ENCODE peak calls at places on chromosome 1, in four cellular contexts. S, L, H and F are unnamed samples.

GRCh38 chr1:2242814-2243725 is 15.0 kb downstream of the SKI start:
- DNase-seq in S (no peak), L (no peak), H (no peak), F (no peak)

GRCh38 chr1:6521502-6521901 is 30.0 kb upstream of the PLEKHG5 start:
- DNase-seq in S (no peak), L (no peak), H (no peak), F (no peak)

GRCh38 chr1:47732489-47732888 is 264.7 kb downstream of the TRABD2B start:
- DNase-seq in S (no peak), L (no peak), H (no peak), F (no peak)

GRCh38 chr1:89523597-89524368 is 846 bp upstream of the LRRC8B start:
- DNase-seq in S (peak; percentile 80), L (peak; percentile 40), H (peak; percentile 50), F (peak; percentile 36)

GRCh38 chr1:239368436-239369109 is 17.8 kb upstream of the CHRM3 start:
- DNase-seq in S (no peak), L (no peak), H (no peak), F (no peak)

GRCh38 chr1:185315364-185316108 is 1.5 kb downstream of the IVNS1ABP start:
- DNase-seq in S (no peak), L (peak; percentile 7), H (peak; percentile 78), F (no peak)

GRCh38 chr1:71089536-71090270 is 8.9 kb upstream of the ZRANB2 start:
- DNase-seq in S (no peak), L (no peak), H (no peak), F (no peak)

GRCh38 chr1:206579747-206580437 is 32.4 kb downstream of the EIF2D start:
- DNase-seq in S (peak; percentile 27), L (no peak), H (peak; percentile 72), F (peak; percentile 44)

GRCh38 chr1:41811051-41811795 is 107.5 kb downstream of the HIVEP3 start:
- DNase-seq in S (no peak), L (no peak), H (no peak), F (no peak)

GRCh38 chr1:108050134-108050533 is 85.2 kb upstream of the VAV3 start:
- DNase-seq in S (no peak), L (no peak), H (no peak), F (no peak)

GRCh38 chr1:218164111-218164929 is 120.8 kb upstream of the RRP15 start:
- DNase-seq in S (no peak), L (no peak), H (no peak), F (no peak)

GRCh38 chr1:156868341-156868740 is 7.7 kb downstream of the NTRK1 start:
- DNase-seq in S (no peak), L (no peak), H (no peak), F (no peak)

GRCh38 chr1:72282690-72283203 is 408 bp upstream of the NEGR1 start:
- DNase-seq in S (peak; percentile 2), L (no peak), H (peak; percentile 81), F (peak; percentile 69)

GRCh38 chr1:215636258-215636965 is 69.3 kb downstream of the KCTD3 start:
- DNase-seq in S (no peak), L (no peak), H (no peak), F (no peak)

GRCh38 chr1:201421041-201421440 is 489 bp downstream of the TNNI1 start:
- DNase-seq in S (no peak), L (no peak), H (no peak), F (no peak)

GRCh38 chr1:29303201-29304024 is 67.1 kb downstream of the PTPRU start:
- DNase-seq in S (no peak), L (no peak), H (no peak), F (no peak)

GRCh38 chr1:201999625-202000238 is 10.7 kb upstream of the ELF3 start:
- DNase-seq in S (peak; percentile 81), L (no peak), H (peak; percentile 55), F (no peak)

GRCh38 chr1:47725732-47726495 is 271.3 kb downstream of the TRABD2B start:
- DNase-seq in S (peak; percentile 86), L (peak; percentile 49), H (peak; percentile 80), F (peak; percentile 52)

GRCh38 chr1:100773444-100773843 is 53.9 kb downstream of the VCAM1 start:
- DNase-seq in S (no peak), L (no peak), H (no peak), F (no peak)

GRCh38 chr1:243496806-243497205 is 241.0 kb downstream of the SDCCAG8 start:
- DNase-seq in S (no peak), L (no peak), H (no peak), F (no peak)

GRCh38 chr1:27603320-27603961 is 503 bp downstream of the AHDC1 start:
- DNase-seq in S (peak; percentile 73), L (no peak), H (peak; percentile 32), F (no peak)

GRCh38 chr1:161791889-161792655 is 26.0 kb downstream of the ATF6 start:
- DNase-seq in S (no peak), L (no peak), H (no peak), F (no peak)

GRCh38 chr1:17070163-17070525 is 16.3 kb upstream of the SDHB start:
- DNase-seq in S (no peak), L (no peak), H (no peak), F (no peak)

GRCh38 chr1:224490540-224491537 is 56.2 kb upstream of the WDR26 start:
- DNase-seq in S (no peak), L (no peak), H (no peak), F (no peak)

GRCh38 chr1:29870621-29871020 is 634.3 kb downstream of the PTPRU start:
- DNase-seq in S (no peak), L (no peak), H (no peak), F (no peak)

GRCh38 chr1:20507564-20508410 is at the start of gene MUL1:
- DNase-seq in S (peak; percentile 97), L (peak; percentile 88), H (peak; percentile 96), F (peak; percentile 93)

GRCh38 chr1:25795227-25795626 is 4.8 kb upstream of the SELENON start:
- DNase-seq in S (no peak), L (no peak), H (no peak), F (no peak)

GRCh38 chr1:31704261-31705079 is 653 bp upstream of the COL16A1 start:
- DNase-seq in S (no peak), L (no peak), H (peak; percentile 81), F (no peak)

GRCh38 chr1:55155522-55155921 is 59.6 kb downstream of the USP24 start:
- DNase-seq in S (peak; percentile 10), L (no peak), H (peak; percentile 34), F (no peak)

GRCh38 chr1:205709059-205709398 is 28.7 kb upstream of the SLC45A3 start:
- DNase-seq in S (no peak), L (no peak), H (no peak), F (no peak)

GRCh38 chr1:41918450-41919043 is at the start of gene HIVEP3:
- DNase-seq in S (no peak), L (no peak), H (no peak), F (no peak)

DNA sequence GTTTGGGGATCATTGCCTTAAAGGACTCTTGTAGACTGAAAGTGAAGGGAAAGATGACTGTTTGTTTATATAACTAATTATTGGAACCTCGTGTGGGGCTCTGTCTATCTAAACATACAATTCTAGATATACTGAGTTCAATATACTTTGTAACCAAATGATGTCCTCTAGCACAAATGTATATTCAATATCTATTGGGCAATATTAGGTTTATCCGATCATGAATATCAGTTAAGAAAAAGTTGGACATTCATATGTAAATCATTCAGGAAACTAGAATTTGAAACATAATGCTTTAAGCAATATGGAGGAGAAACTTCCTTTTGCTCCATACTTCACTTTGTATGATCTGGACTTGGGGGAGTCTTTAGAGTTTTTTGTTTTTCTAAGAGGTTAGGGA is 8.9 kb upstream of the RC3H1 start:
- DNase-seq in S (no peak), L (no peak), H (no peak), F (no peak)
- H3K4me1 ChIP-seq in S (peaks cover 28% of the 10 kb centered on the region), L (peaks cover 4% of the 10 kb centered on the region), H (no peaks in the 10 kb centered on the region), F (no peaks in the 10 kb centered on the region)

DNA sequence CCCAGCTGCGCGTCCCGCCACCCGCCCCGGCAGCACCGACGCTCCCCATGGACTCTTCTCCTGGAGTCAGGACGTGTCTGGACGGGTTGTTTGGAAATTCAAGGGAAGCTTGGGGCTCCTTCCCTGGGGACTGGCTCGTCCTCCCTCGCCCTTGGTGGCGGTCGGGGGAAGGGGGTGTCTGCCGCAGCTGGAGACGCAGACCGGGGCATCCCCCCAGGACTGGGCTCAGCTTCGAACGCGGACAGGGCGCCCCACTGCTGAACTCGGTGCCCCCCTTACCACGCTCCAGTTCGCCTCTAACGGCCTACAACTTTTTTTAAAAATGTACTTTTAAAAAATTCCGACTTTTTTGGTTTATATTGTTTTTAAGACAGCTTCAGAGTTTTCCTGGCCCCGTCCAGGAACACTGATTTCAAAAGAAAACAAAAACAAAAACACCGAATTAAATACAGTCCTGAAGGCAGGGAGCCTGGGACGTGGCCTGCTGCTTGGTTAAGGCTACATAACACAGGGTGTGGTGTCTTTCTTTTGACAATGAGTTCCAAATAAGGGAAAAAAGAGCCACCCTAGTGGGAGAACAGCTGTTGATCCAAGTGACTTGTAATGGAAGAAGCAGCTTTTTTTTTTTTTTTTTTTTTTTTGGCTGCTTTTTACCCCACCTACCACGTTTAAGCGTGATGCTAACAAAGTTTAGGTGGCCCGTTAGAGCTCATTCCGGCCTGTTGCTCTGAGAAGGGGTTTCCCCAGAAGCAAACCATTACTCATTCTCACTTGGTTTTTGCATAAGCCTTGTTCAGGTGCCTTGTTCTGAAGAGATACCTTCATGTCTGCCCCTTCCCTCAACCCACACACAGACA is 862 bp upstream of the DIPK1A start:
- DNase-seq in S (peak; percentile 18), L (peak; percentile 42), H (peak; percentile 33), F (no peak)
- TF ChIP-seq POLR2A in S (no peak), L (no peak), H (no peak), F (no peak)

DNA sequence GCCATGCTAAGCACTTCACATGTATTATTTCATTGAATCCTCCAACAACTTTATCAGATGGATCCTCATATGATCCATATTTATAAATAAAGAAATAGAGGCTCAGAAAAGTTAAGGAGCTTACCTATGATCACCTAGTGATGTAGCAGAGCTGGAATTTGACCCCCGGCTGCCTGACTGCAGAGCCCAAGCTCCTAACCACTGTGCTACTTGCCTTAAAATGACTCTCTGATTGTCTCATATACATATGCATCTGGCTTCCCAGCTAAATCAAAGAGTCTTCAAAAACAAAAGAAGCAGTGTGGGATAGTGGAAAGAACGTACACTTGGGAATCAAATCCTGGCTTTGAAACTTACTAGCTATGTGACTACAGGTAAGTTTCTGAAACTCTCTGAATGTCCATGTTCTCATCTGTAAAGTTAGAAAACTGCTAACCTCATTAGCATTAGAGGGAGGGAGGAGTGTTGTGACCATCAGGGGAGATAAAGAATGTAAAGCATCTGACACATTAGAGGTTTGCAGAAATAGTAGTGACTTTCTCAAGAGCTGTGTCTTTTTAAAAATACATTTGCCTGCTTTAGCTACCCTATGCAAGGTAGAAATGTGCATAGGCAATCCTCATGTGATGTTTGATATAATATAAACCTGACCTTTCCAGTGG is 67.2 kb upstream of the BARHL2 start:
- DNase-seq in S (no peak), L (no peak), H (no peak), F (no peak)
- TF ChIP-seq POLR2AphosphoS5 in S (no peak), L (no peak), H (no peak), F (no peak)

DNA sequence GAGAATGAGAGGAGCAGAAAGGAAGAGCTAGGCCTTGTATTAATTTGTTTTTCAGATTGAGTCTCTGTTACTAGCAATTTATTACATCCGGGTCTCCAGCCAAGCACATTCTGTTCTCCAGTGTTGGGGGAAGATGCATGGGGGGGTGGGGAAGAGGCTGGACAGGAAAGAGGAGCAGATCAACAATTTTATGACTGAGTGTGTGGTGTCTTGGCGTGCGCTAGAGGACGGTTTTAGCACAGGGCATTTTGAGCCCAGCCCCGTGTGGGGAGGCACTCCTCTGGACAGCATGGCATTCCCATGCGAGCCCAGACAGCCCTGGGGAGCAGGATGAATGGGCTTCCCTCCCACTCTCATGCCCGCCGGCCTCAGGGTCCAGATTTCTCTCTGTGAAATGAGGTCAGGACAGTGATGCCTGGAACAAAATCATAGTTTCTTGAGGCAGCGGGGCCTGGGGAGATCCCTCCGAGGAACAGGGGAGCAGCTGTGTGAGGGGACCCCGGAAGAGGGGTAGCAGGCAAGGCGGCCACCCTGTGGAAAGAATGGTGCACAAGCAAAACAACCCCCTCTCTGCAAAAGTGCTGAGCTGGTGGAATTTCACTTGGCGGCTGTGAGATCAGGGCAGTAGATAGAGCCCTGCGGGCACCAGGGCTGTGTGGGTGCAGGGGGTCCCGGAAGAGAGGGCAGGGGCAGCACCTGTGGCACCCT is 16.3 kb downstream of the SOX13 start:
- DNase-seq in S (no peak), L (no peak), H (no peak), F (no peak)
- H3K4me1 ChIP-seq in S (no peaks in the 10 kb centered on the region), L (peaks cover 33% of the 10 kb centered on the region), H (peaks cover 90% of the 10 kb centered on the region), F (peaks cover 36% of the 10 kb centered on the region)